ENCODE peak calls at places on chromosomes 7 and 10, in seven cellular contexts. One of them, this sample, is unnamed.

GRCh38 chr10:90204131-90204955 is 503.0 kb downstream of the KIF20B start:
- DNase-seq in SK-N-SH: no peak
- DNase-seq in HCT116: no peak
- DNase-seq in H1: no peak
- DNase-seq in HepG2: no peak
- DNase-seq in endothelial cell of umbilical vein: no peak
- DNase-seq in K562: no peak
- DNase-seq in this sample: no peak

GRCh38 chr7:43653891-43654504 is 71.1 kb downstream of the STK17A start:
- DNase-seq in SK-N-SH: no peak
- DNase-seq in HCT116: no peak
- DNase-seq in H1: no peak
- DNase-seq in HepG2: peak
- DNase-seq in endothelial cell of umbilical vein: no peak
- DNase-seq in K562: no peak
- DNase-seq in this sample: no peak

GRCh38 chr7:30923009-30923773 is 11.5 kb downstream of the AQP1 start:
- DNase-seq in SK-N-SH: peak
- DNase-seq in HCT116: no peak
- DNase-seq in H1: no peak
- DNase-seq in HepG2: no peak
- DNase-seq in endothelial cell of umbilical vein: no peak
- DNase-seq in K562: no peak
- DNase-seq in this sample: no peak

GRCh38 chr7:129517931-129518330 is 15.6 kb downstream of the SMKR1 start:
- DNase-seq in SK-N-SH: no peak
- DNase-seq in HCT116: no peak
- DNase-seq in H1: no peak
- DNase-seq in HepG2: no peak
- DNase-seq in endothelial cell of umbilical vein: no peak
- DNase-seq in K562: no peak
- DNase-seq in this sample: no peak

GRCh38 chr10:13206546-13207443 is 27.4 kb downstream of the UCMA start:
- DNase-seq in SK-N-SH: peak
- DNase-seq in HCT116: peak
- DNase-seq in H1: no peak
- DNase-seq in HepG2: peak
- DNase-seq in endothelial cell of umbilical vein: peak
- DNase-seq in K562: no peak
- DNase-seq in this sample: no peak

GRCh38 chr7:140621326-140622035 is 19.1 kb downstream of the DENND2A start:
- DNase-seq in SK-N-SH: no peak
- DNase-seq in HCT116: no peak
- DNase-seq in H1: no peak
- DNase-seq in HepG2: no peak
- DNase-seq in endothelial cell of umbilical vein: no peak
- DNase-seq in K562: no peak
- DNase-seq in this sample: no peak

GRCh38 chr10:97071491-97071890 is 114.3 kb downstream of the SLIT1 start:
- DNase-seq in SK-N-SH: no peak
- DNase-seq in HCT116: no peak
- DNase-seq in H1: no peak
- DNase-seq in HepG2: no peak
- DNase-seq in endothelial cell of umbilical vein: no peak
- DNase-seq in K562: no peak
- DNase-seq in this sample: no peak

GRCh38 chr10:128624656-128625530 is 498.7 kb upstream of the MKI67 start:
- DNase-seq in SK-N-SH: no peak
- DNase-seq in HCT116: no peak
- DNase-seq in H1: no peak
- DNase-seq in HepG2: no peak
- DNase-seq in endothelial cell of umbilical vein: no peak
- DNase-seq in K562: no peak
- DNase-seq in this sample: no peak

GRCh38 chr10:70590663-70591416 is 11.7 kb downstream of the PRF1 start:
- DNase-seq in SK-N-SH: no peak
- DNase-seq in HCT116: no peak
- DNase-seq in H1: no peak
- DNase-seq in HepG2: no peak
- DNase-seq in endothelial cell of umbilical vein: no peak
- DNase-seq in K562: no peak
- DNase-seq in this sample: no peak

GRCh38 chr7:44789990-44790389 is 6.5 kb upstream of the PPIA start:
- DNase-seq in SK-N-SH: no peak
- DNase-seq in HCT116: no peak
- DNase-seq in H1: no peak
- DNase-seq in HepG2: no peak
- DNase-seq in endothelial cell of umbilical vein: no peak
- DNase-seq in K562: no peak
- DNase-seq in this sample: no peak

GRCh38 chr7:83655951-83656556 is 7.1 kb upstream of the SEMA3E start:
- DNase-seq in SK-N-SH: peak
- DNase-seq in HCT116: peak
- DNase-seq in H1: no peak
- DNase-seq in HepG2: peak
- DNase-seq in endothelial cell of umbilical vein: peak
- DNase-seq in K562: no peak
- DNase-seq in this sample: no peak

GRCh38 chr7:143015926-143016490 is 10.9 kb downstream of the OR9A2 start:
- DNase-seq in SK-N-SH: no peak
- DNase-seq in HCT116: no peak
- DNase-seq in H1: no peak
- DNase-seq in HepG2: no peak
- DNase-seq in endothelial cell of umbilical vein: no peak
- DNase-seq in K562: no peak
- DNase-seq in this sample: no peak

GRCh38 chr10:62244088-62244487 is 24.6 kb downstream of the RTKN2 start:
- DNase-seq in SK-N-SH: no peak
- DNase-seq in HCT116: no peak
- DNase-seq in H1: no peak
- DNase-seq in HepG2: no peak
- DNase-seq in endothelial cell of umbilical vein: no peak
- DNase-seq in K562: no peak
- DNase-seq in this sample: no peak

GRCh38 chr7:24290004-24290641 is 6.1 kb downstream of the NPY start:
- DNase-seq in SK-N-SH: peak
- DNase-seq in HCT116: peak
- DNase-seq in H1: no peak
- DNase-seq in HepG2: peak
- DNase-seq in endothelial cell of umbilical vein: peak
- DNase-seq in K562: peak
- DNase-seq in this sample: no peak

GRCh38 chr7:51265066-51265907 is 51.3 kb downstream of the COBL start:
- DNase-seq in SK-N-SH: no peak
- DNase-seq in HCT116: no peak
- DNase-seq in H1: no peak
- DNase-seq in HepG2: peak
- DNase-seq in endothelial cell of umbilical vein: no peak
- DNase-seq in K562: no peak
- DNase-seq in this sample: no peak

GRCh38 chr7:78197447-78197846 is 398.9 kb downstream of the PHTF2 start:
- DNase-seq in SK-N-SH: no peak
- DNase-seq in HCT116: no peak
- DNase-seq in H1: no peak
- DNase-seq in HepG2: no peak
- DNase-seq in endothelial cell of umbilical vein: peak
- DNase-seq in K562: no peak
- DNase-seq in this sample: no peak

GRCh38 chr7:99126921-99127553 is 16.9 kb downstream of the SMURF1 start:
- DNase-seq in SK-N-SH: no peak
- DNase-seq in HCT116: no peak
- DNase-seq in H1: no peak
- DNase-seq in HepG2: no peak
- DNase-seq in endothelial cell of umbilical vein: no peak
- DNase-seq in K562: peak
- DNase-seq in this sample: no peak

GRCh38 chr10:120514035-120514620 is 57.1 kb downstream of the PLPP4 start:
- DNase-seq in SK-N-SH: no peak
- DNase-seq in HCT116: no peak
- DNase-seq in H1: peak
- DNase-seq in HepG2: peak
- DNase-seq in endothelial cell of umbilical vein: peak
- DNase-seq in K562: peak
- DNase-seq in this sample: no peak

GRCh38 chr10:45599021-45599603 is 73.5 kb downstream of the ZFAND4 start:
- DNase-seq in SK-N-SH: no peak
- DNase-seq in HCT116: no peak
- DNase-seq in H1: no peak
- DNase-seq in HepG2: peak
- DNase-seq in endothelial cell of umbilical vein: no peak
- DNase-seq in K562: no peak
- DNase-seq in this sample: no peak

GRCh38 chr10:15504101-15504840 is 133.2 kb upstream of the FAM171A1 start:
- DNase-seq in SK-N-SH: no peak
- DNase-seq in HCT116: no peak
- DNase-seq in H1: no peak
- DNase-seq in HepG2: no peak
- DNase-seq in endothelial cell of umbilical vein: no peak
- DNase-seq in K562: peak
- DNase-seq in this sample: no peak

GRCh38 chr10:127715782-127716378 is 21.1 kb upstream of the FOXI2 start:
- DNase-seq in SK-N-SH: peak
- DNase-seq in HCT116: peak
- DNase-seq in H1: no peak
- DNase-seq in HepG2: peak
- DNase-seq in endothelial cell of umbilical vein: peak
- DNase-seq in K562: no peak
- DNase-seq in this sample: no peak

GRCh38 chr10:46536171-46536570 is 20.3 kb downstream of the GPRIN2 start:
- DNase-seq in SK-N-SH: no peak
- DNase-seq in HCT116: no peak
- DNase-seq in H1: no peak
- DNase-seq in HepG2: no peak
- DNase-seq in endothelial cell of umbilical vein: no peak
- DNase-seq in K562: no peak
- DNase-seq in this sample: no peak

GRCh38 chr10:112689327-112689726 is 242.3 kb downstream of the VTI1A start:
- DNase-seq in SK-N-SH: peak
- DNase-seq in HCT116: peak
- DNase-seq in H1: no peak
- DNase-seq in HepG2: peak
- DNase-seq in endothelial cell of umbilical vein: peak
- DNase-seq in K562: peak
- DNase-seq in this sample: no peak

GRCh38 chr10:99658622-99659030 is 683 bp upstream of the ENTPD7 start:
- DNase-seq in SK-N-SH: peak
- DNase-seq in HCT116: peak
- DNase-seq in H1: no peak
- DNase-seq in HepG2: peak
- DNase-seq in endothelial cell of umbilical vein: peak
- DNase-seq in K562: peak
- DNase-seq in this sample: no peak

GRCh38 chr10:123808873-123809272 is 82.7 kb downstream of the CPXM2 start:
- DNase-seq in SK-N-SH: no peak
- DNase-seq in HCT116: peak
- DNase-seq in H1: no peak
- DNase-seq in HepG2: no peak
- DNase-seq in endothelial cell of umbilical vein: peak
- DNase-seq in K562: no peak
- DNase-seq in this sample: no peak
- TF ChIP-seq POLR2AphosphoS5 in SK-N-SH: no peak
- TF ChIP-seq POLR2AphosphoS5 in HCT116: no peak
- TF ChIP-seq POLR2AphosphoS5 in H1: no peak
- TF ChIP-seq POLR2AphosphoS5 in HepG2: no peak
- TF ChIP-seq POLR2AphosphoS5 in endothelial cell of umbilical vein: peak
- TF ChIP-seq POLR2AphosphoS5 in K562: no peak
- TF ChIP-seq POLR2AphosphoS5 in this sample: no peak

GRCh38 chr7:66308411-66308810 is 103.3 kb downstream of the TPST1 start:
- DNase-seq in SK-N-SH: no peak
- DNase-seq in HCT116: no peak
- DNase-seq in H1: no peak
- DNase-seq in HepG2: no peak
- DNase-seq in endothelial cell of umbilical vein: peak
- DNase-seq in K562: no peak
- DNase-seq in this sample: no peak
- H3K9ac ChIP-seq in SK-N-SH: no peak
- H3K9ac ChIP-seq in HCT116: no peak
- H3K9ac ChIP-seq in H1: no peak
- H3K9ac ChIP-seq in HepG2: peak
- H3K9ac ChIP-seq in endothelial cell of umbilical vein: peak
- H3K9ac ChIP-seq in K562: no peak
- H3K9ac ChIP-seq in this sample: no peak

GRCh38 chr7:104946338-104946737 is 67.7 kb upstream of the KMT2E start:
- DNase-seq in SK-N-SH: no peak
- DNase-seq in HCT116: no peak
- DNase-seq in H1: no peak
- DNase-seq in HepG2: no peak
- DNase-seq in endothelial cell of umbilical vein: no peak
- DNase-seq in K562: no peak
- DNase-seq in this sample: no peak

GRCh38 chr7:104950754-104951153 is 63.3 kb upstream of the KMT2E start:
- DNase-seq in SK-N-SH: no peak
- DNase-seq in HCT116: no peak
- DNase-seq in H1: no peak
- DNase-seq in HepG2: no peak
- DNase-seq in endothelial cell of umbilical vein: no peak
- DNase-seq in K562: no peak
- DNase-seq in this sample: no peak

GRCh38 chr7:104943502-104944343 is 70.3 kb upstream of the KMT2E start:
- DNase-seq in SK-N-SH: peak
- DNase-seq in HCT116: peak
- DNase-seq in H1: no peak
- DNase-seq in HepG2: peak
- DNase-seq in endothelial cell of umbilical vein: peak
- DNase-seq in K562: peak
- DNase-seq in this sample: no peak

GRCh38 chr7:104950006-104950405 is 64.0 kb upstream of the KMT2E start:
- DNase-seq in SK-N-SH: no peak
- DNase-seq in HCT116: no peak
- DNase-seq in H1: no peak
- DNase-seq in HepG2: no peak
- DNase-seq in endothelial cell of umbilical vein: no peak
- DNase-seq in K562: no peak
- DNase-seq in this sample: no peak

GRCh38 chr7:104945599-104945956 is 68.4 kb upstream of the KMT2E start:
- DNase-seq in SK-N-SH: no peak
- DNase-seq in HCT116: no peak
- DNase-seq in H1: no peak
- DNase-seq in HepG2: no peak
- DNase-seq in endothelial cell of umbilical vein: peak
- DNase-seq in K562: no peak
- DNase-seq in this sample: no peak
- TF ChIP-seq POLR2AphosphoS5 in SK-N-SH: no peak
- TF ChIP-seq POLR2AphosphoS5 in HCT116: no peak
- TF ChIP-seq POLR2AphosphoS5 in H1: no peak
- TF ChIP-seq POLR2AphosphoS5 in HepG2: no peak
- TF ChIP-seq POLR2AphosphoS5 in endothelial cell of umbilical vein: no peak
- TF ChIP-seq POLR2AphosphoS5 in K562: no peak
- TF ChIP-seq POLR2AphosphoS5 in this sample: no peak

GRCh38 chr10:119368991-119369869 is 161.9 kb downstream of the GRK5 start:
- DNase-seq in SK-N-SH: no peak
- DNase-seq in HCT116: no peak
- DNase-seq in H1: no peak
- DNase-seq in HepG2: no peak
- DNase-seq in endothelial cell of umbilical vein: peak
- DNase-seq in K562: no peak
- DNase-seq in this sample: no peak
- H3K9ac ChIP-seq in SK-N-SH: no peak
- H3K9ac ChIP-seq in HCT116: no peak
- H3K9ac ChIP-seq in H1: no peak
- H3K9ac ChIP-seq in HepG2: no peak
- H3K9ac ChIP-seq in endothelial cell of umbilical vein: peak
- H3K9ac ChIP-seq in K562: no peak
- H3K9ac ChIP-seq in this sample: no peak

GRCh38 chr10:75932921-75933320 is 501.5 kb downstream of the LRMDA start:
- DNase-seq in SK-N-SH: no peak
- DNase-seq in HCT116: no peak
- DNase-seq in H1: no peak
- DNase-seq in HepG2: no peak
- DNase-seq in endothelial cell of umbilical vein: no peak
- DNase-seq in K562: no peak
- DNase-seq in this sample: no peak
- TF ChIP-seq POLR2AphosphoS5 in SK-N-SH: no peak
- TF ChIP-seq POLR2AphosphoS5 in HCT116: no peak
- TF ChIP-seq POLR2AphosphoS5 in H1: no peak
- TF ChIP-seq POLR2AphosphoS5 in HepG2: no peak
- TF ChIP-seq POLR2AphosphoS5 in endothelial cell of umbilical vein: no peak
- TF ChIP-seq POLR2AphosphoS5 in K562: no peak
- TF ChIP-seq POLR2AphosphoS5 in this sample: no peak

This sample was measured in SK-N-MC.